ENCODE peak calls at places on chromosome 9, in six cellular contexts. One of them, this sample, is unnamed.
A peak's percentile ranks its signal among the peaks of the same experiment; 100 is the strongest.

GRCh38 chr9:715310-715709 is 126.2 kb upstream of the DMRT1 start:
- DNase-seq in A549: no peak
- DNase-seq in upper lobe of right lung: no peak
- DNase-seq in transverse colon: no peak
- DNase-seq in neural progenitor cell: no peak
- DNase-seq in AG04449: no peak
- DNase-seq in this sample: no peak

GRCh38 chr9:113548221-113549041 is 84.9 kb downstream of the RGS3 start:
- DNase-seq in A549: no peak
- DNase-seq in upper lobe of right lung: peak; percentile 77
- DNase-seq in transverse colon: peak; percentile 61
- DNase-seq in neural progenitor cell: peak; percentile 20
- DNase-seq in AG04449: no peak
- DNase-seq in this sample: no peak

GRCh38 chr9:130425741-130426466 is 18.9 kb upstream of the ASS1 start:
- DNase-seq in A549: no peak
- DNase-seq in upper lobe of right lung: no peak
- DNase-seq in transverse colon: peak; percentile 48
- DNase-seq in neural progenitor cell: no peak
- DNase-seq in AG04449: no peak
- DNase-seq in this sample: no peak

GRCh38 chr9:17216011-17216410 is 81.2 kb downstream of the CNTLN start:
- DNase-seq in A549: no peak
- DNase-seq in upper lobe of right lung: no peak
- DNase-seq in transverse colon: no peak
- DNase-seq in neural progenitor cell: no peak
- DNase-seq in AG04449: no peak
- DNase-seq in this sample: no peak

GRCh38 chr9:136903041-136903554 is 16.8 kb downstream of the TRAF2 start:
- DNase-seq in A549: peak; percentile 92
- DNase-seq in upper lobe of right lung: no peak
- DNase-seq in transverse colon: no peak
- DNase-seq in neural progenitor cell: no peak
- DNase-seq in AG04449: no peak
- DNase-seq in this sample: no peak

GRCh38 chr9:131469951-131470350 is 32.8 kb upstream of the POMT1 start:
- DNase-seq in A549: no peak
- DNase-seq in upper lobe of right lung: peak; percentile 37
- DNase-seq in transverse colon: no peak
- DNase-seq in neural progenitor cell: no peak
- DNase-seq in AG04449: no peak
- DNase-seq in this sample: no peak

GRCh38 chr9:28134577-28134976 is 561.3 kb upstream of the C9orf72 start:
- DNase-seq in A549: no peak
- DNase-seq in upper lobe of right lung: no peak
- DNase-seq in transverse colon: no peak
- DNase-seq in neural progenitor cell: no peak
- DNase-seq in AG04449: no peak
- DNase-seq in this sample: no peak

GRCh38 chr9:137306546-137307254 is 4.6 kb upstream of the NRARP start:
- DNase-seq in A549: no peak
- DNase-seq in upper lobe of right lung: peak; percentile 63
- DNase-seq in transverse colon: no peak
- DNase-seq in neural progenitor cell: no peak
- DNase-seq in AG04449: no peak
- DNase-seq in this sample: no peak

GRCh38 chr9:2740616-2741015 is 23.3 kb downstream of the KCNV2 start:
- DNase-seq in A549: no peak
- DNase-seq in upper lobe of right lung: no peak
- DNase-seq in transverse colon: no peak
- DNase-seq in neural progenitor cell: no peak
- DNase-seq in AG04449: no peak
- DNase-seq in this sample: peak; percentile 31

GRCh38 chr9:87604886-87605588 is 107.4 kb downstream of the DAPK1 start:
- DNase-seq in A549: no peak
- DNase-seq in upper lobe of right lung: no peak
- DNase-seq in transverse colon: no peak
- DNase-seq in neural progenitor cell: no peak
- DNase-seq in AG04449: no peak
- DNase-seq in this sample: no peak

GRCh38 chr9:87603854-87604490 is 106.3 kb downstream of the DAPK1 start:
- DNase-seq in A549: no peak
- DNase-seq in upper lobe of right lung: no peak
- DNase-seq in transverse colon: no peak
- DNase-seq in neural progenitor cell: no peak
- DNase-seq in AG04449: no peak
- DNase-seq in this sample: no peak

GRCh38 chr9:87601175-87601574 is 103.5 kb downstream of the DAPK1 start:
- DNase-seq in A549: no peak
- DNase-seq in upper lobe of right lung: peak; percentile 84
- DNase-seq in transverse colon: peak; percentile 77
- DNase-seq in neural progenitor cell: peak; percentile 36
- DNase-seq in AG04449: no peak
- DNase-seq in this sample: no peak

GRCh38 chr9:87601595-87601994 is 103.9 kb downstream of the DAPK1 start:
- DNase-seq in A549: no peak
- DNase-seq in upper lobe of right lung: no peak
- DNase-seq in transverse colon: no peak
- DNase-seq in neural progenitor cell: no peak
- DNase-seq in AG04449: no peak
- DNase-seq in this sample: no peak

DNA sequence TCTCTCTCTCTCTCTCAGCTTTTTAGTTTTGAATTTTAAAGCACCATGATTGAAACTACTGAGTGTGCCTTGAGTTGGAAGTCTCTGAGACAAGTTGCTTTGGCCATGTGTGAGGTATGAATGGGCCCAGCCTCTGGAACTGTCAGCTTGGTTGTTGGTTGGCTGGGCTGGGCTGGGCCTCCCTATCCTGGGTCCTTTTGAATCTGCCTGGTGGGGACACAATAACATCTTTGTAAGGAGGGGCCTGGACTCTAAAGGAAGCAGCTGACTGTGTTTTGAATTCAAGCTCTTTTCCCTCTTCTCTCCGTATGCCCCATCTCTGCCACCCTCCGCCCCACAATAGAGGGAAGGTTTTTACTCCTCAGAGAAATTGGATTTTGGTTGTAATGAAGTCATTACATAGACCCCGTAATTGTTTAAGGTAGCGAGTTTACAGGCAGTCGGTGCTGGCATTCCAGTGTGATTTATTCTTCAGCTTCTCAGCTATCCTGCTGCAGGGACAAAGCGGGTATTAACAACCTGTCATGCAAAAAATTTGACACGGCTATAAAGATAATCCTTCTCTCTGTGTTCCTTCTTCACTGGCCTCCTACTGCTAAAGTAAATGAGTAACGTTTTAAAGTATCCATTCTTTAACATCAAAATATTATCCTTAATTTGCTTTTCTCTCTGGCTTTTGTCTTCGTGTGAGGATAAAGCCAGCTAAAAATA is 105.4 kb downstream of the DAPK1 start:
- DNase-seq in A549: no peak
- DNase-seq in upper lobe of right lung: no peak
- DNase-seq in transverse colon: no peak
- DNase-seq in neural progenitor cell: peak; percentile 25
- DNase-seq in AG04449: no peak
- DNase-seq in this sample: no peak
- H3K4me3 ChIP-seq in A549: no peak overlapping the region
- H3K4me3 ChIP-seq in upper lobe of right lung: no peak overlapping the region
- H3K4me3 ChIP-seq in transverse colon: no peak overlapping the region
- H3K4me3 ChIP-seq in neural progenitor cell: no peak overlapping the region
- H3K4me3 ChIP-seq in AG04449: no peak overlapping the region
- H3K4me3 ChIP-seq in this sample: no peak overlapping the region

DNA sequence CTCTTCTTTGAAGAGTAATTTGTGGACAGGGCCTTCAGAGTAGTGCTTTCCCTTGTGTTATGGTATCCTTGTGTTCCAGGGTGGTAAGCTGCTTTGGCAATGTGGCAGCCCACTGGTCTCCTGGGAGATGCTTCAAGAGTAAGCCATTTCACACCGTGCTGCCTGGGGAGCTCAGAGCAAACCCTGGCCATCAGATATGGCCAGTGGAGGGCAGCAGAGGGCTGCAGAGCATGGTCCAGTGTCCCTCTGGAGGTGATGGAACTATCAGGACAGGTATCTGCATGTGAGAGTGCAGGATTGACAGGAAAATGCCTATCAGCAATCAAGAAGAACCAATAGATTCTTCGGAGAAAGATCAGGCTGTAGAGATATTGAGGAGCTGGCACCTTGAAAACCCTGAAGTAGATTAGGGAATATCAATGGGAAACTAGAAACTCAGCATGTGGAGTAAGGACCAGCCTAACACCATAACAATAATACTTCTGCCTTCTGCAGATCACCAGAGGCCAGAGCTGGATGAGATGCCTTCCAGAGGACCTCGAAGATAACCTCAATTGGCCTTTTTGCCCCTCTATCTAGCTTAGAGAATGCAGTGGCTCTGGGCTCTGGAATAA is 90.8 kb downstream of the PLPPR1 start:
- DNase-seq in A549: peak; percentile 58
- DNase-seq in upper lobe of right lung: peak; percentile 74
- DNase-seq in transverse colon: peak; percentile 49
- DNase-seq in neural progenitor cell: peak; percentile 76
- DNase-seq in AG04449: no peak
- DNase-seq in this sample: no peak
- TF ChIP-seq CTCF in A549: peak; percentile 81
- TF ChIP-seq CTCF in upper lobe of right lung: peak; percentile 64
- TF ChIP-seq CTCF in transverse colon: peak; percentile 59
- TF ChIP-seq CTCF in neural progenitor cell: peak; percentile 92
- TF ChIP-seq CTCF in AG04449: peak; percentile 80
- TF ChIP-seq CTCF in this sample: peak; percentile 51

GRCh38 chr9:14281136-14281795 is 32.7 kb downstream of the NFIB start:
- DNase-seq in A549: no peak
- DNase-seq in upper lobe of right lung: no peak
- DNase-seq in transverse colon: no peak
- DNase-seq in neural progenitor cell: no peak
- DNase-seq in AG04449: no peak
- DNase-seq in this sample: no peak
- H3K4me3 ChIP-seq in A549: no peak overlapping the region
- H3K4me3 ChIP-seq in upper lobe of right lung: no peak overlapping the region
- H3K4me3 ChIP-seq in transverse colon: no peak overlapping the region
- H3K4me3 ChIP-seq in neural progenitor cell: no peak overlapping the region
- H3K4me3 ChIP-seq in AG04449: no peak overlapping the region
- H3K4me3 ChIP-seq in this sample: no peak overlapping the region

GRCh38 chr9:128340691-128341434 is 536 bp downstream of the SLC27A4 start:
- DNase-seq in A549: no peak
- DNase-seq in upper lobe of right lung: no peak
- DNase-seq in transverse colon: peak; percentile 27
- DNase-seq in neural progenitor cell: peak; percentile 48
- DNase-seq in AG04449: no peak
- DNase-seq in this sample: no peak
- TF ChIP-seq CTCF in A549: no peak
- TF ChIP-seq CTCF in upper lobe of right lung: no peak
- TF ChIP-seq CTCF in transverse colon: no peak
- TF ChIP-seq CTCF in neural progenitor cell: no peak
- TF ChIP-seq CTCF in AG04449: no peak
- TF ChIP-seq CTCF in this sample: no peak

DNA sequence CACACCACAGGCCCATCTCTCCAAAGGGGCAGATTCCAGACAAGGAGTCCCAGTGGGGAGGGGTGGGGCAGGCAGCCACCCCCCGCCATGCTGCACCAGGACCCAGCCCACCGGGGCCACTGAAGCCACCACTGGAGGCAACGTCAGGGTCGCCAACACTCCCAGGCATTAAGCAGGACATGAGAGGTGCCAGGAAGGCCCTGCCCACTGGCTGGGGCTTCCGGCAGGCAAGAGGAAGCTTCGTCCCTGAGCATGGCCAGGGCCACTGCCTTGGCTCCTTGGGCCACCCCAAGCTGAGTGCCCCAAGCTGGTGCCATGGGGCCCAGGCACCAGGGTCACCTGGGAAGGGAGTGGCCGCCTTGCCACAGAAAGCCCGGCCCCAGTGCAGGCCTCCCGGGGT is 17.5 kb downstream of the KCNT1 start:
- DNase-seq in A549: no peak
- DNase-seq in upper lobe of right lung: no peak
- DNase-seq in transverse colon: no peak
- DNase-seq in neural progenitor cell: no peak
- DNase-seq in AG04449: no peak
- DNase-seq in this sample: no peak
- H3K4me3 ChIP-seq in A549: no peak overlapping the region
- H3K4me3 ChIP-seq in upper lobe of right lung: no peak overlapping the region
- H3K4me3 ChIP-seq in transverse colon: no peak overlapping the region
- H3K4me3 ChIP-seq in neural progenitor cell: no peak overlapping the region
- H3K4me3 ChIP-seq in AG04449: no peak overlapping the region
- H3K4me3 ChIP-seq in this sample: no peak overlapping the region

DNA sequence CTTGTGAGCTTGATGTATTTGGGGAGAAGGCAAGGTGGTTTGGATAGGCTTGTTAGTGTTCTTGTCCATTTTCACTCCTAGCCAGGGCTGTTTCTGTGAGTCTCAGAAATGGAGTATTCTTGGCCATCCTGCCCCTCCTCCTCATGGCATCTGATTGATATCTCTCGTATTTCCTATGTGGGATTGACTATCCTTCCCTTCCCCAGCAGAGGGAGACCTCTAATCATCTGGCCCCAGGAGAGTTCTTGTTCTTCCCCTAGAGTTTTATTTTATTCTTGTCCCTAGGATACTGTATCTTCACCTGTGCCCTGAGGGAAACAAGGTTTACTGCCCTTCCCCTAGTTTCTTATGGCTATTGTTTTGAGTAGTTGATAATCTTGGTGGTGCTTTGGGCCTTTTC is 114.4 kb downstream of the VPS13A start:
- DNase-seq in A549: peak; percentile 42
- DNase-seq in upper lobe of right lung: no peak
- DNase-seq in transverse colon: no peak
- DNase-seq in neural progenitor cell: peak; percentile 47
- DNase-seq in AG04449: no peak
- DNase-seq in this sample: peak; percentile 16
- TF ChIP-seq CTCF in A549: peak; percentile 42
- TF ChIP-seq CTCF in upper lobe of right lung: peak; percentile 32
- TF ChIP-seq CTCF in transverse colon: no peak
- TF ChIP-seq CTCF in neural progenitor cell: peak; percentile 64
- TF ChIP-seq CTCF in AG04449: peak; percentile 55
- TF ChIP-seq CTCF in this sample: peak; percentile 62